ENCODE peak calls at places on chromosome X, in five cellular contexts. L, O, K, X and F are unnamed samples.

GRCh38 chrX:2325076-2325784 is 175.5 kb downstream of the DHRSX start:
- DNase-seq in O (no peak), K (peak), L (no peak), X (peak), F (peak)

GRCh38 chrX:291411-291901 is 10.3 kb downstream of the PLCXD1 start:
- DNase-seq in L (no peak), O (no peak), K (no peak), X (no peak), F (no peak)

GRCh38 chrX:29721152-29721551 is 494.2 kb upstream of the MAGEB2 start:
- DNase-seq in K (no peak), X (no peak), L (no peak), O (no peak), F (no peak)

GRCh38 chrX:38880460-38880859 is 79.2 kb downstream of the MID1IP1 start:
- DNase-seq in X (no peak), O (peak), K (peak), L (no peak), F (no peak)

GRCh38 chrX:40083120-40083978 is 14.4 kb downstream of the BCOR start:
- DNase-seq in K (no peak), X (peak), O (no peak), L (no peak), F (no peak)

GRCh38 chrX:22063284-22063683 is 31.2 kb downstream of the PHEX start:
- DNase-seq in L (no peak), X (no peak), O (no peak), K (no peak), F (no peak)

GRCh38 chrX:40167240-40168182 is 69.8 kb upstream of the BCOR start:
- DNase-seq in O (no peak), X (no peak), K (no peak), L (no peak), F (no peak)

GRCh38 chrX:151912780-151913179 is at the start of gene MAGEA4:
- DNase-seq in O (no peak), L (no peak), X (no peak), K (no peak), F (no peak)

GRCh38 chrX:11437642-11438379 is 144.6 kb downstream of the AMELX start:
- DNase-seq in O (no peak), X (no peak), L (no peak), K (peak), F (no peak)

GRCh38 chrX:104972737-104973136 is 247.8 kb downstream of the TEX13A start:
- DNase-seq in K (no peak), X (no peak), L (no peak), O (no peak), F (no peak)

GRCh38 chrX:107710617-107711391 is 64.8 kb downstream of the TSC22D3 start:
- DNase-seq in X (no peak), O (peak), L (peak), K (peak), F (no peak)

GRCh38 chrX:153628665-153629064 is 18.3 kb upstream of the DUSP9 start:
- DNase-seq in O (no peak), L (no peak), K (no peak), X (no peak), F (no peak)

GRCh38 chrX:104854790-104855340 is 288.9 kb downstream of the IL1RAPL2 start:
- DNase-seq in O (no peak), K (no peak), X (no peak), L (no peak), F (no peak)

GRCh38 chrX:68721991-68722860 is 74.8 kb downstream of the STARD8 start:
- DNase-seq in O (no peak), X (no peak), K (no peak), L (no peak), F (no peak)

GRCh38 chrX:133598596-133599334 is 183.5 kb upstream of the GPC4 start:
- DNase-seq in X (no peak), L (no peak), O (no peak), K (no peak), F (no peak)

GRCh38 chrX:53312946-53313745 is 31.8 kb upstream of the IQSEC2 start:
- DNase-seq in K (peak), O (peak), X (peak), L (peak), F (peak)

GRCh38 chrX:21730011-21730410 is 27.9 kb downstream of the SMPX start:
- DNase-seq in K (no peak), O (no peak), L (no peak), X (no peak), F (no peak)

GRCh38 chrX:18643243-18643642 is 28.7 kb downstream of the RS1 start:
- DNase-seq in X (no peak), K (no peak), L (no peak), O (no peak), F (no peak)

GRCh38 chrX:26922278-26922677 is 540.9 kb downstream of the PPP4R3C start:
- DNase-seq in O (no peak), L (no peak), X (no peak), K (no peak), F (no peak)

GRCh38 chrX:38803609-38804480 is 2.6 kb downstream of the MID1IP1 start:
- DNase-seq in O (peak), L (peak), X (peak), K (peak), F (peak)

GRCh38 chrX:153970398-153971123 is 1.1 kb downstream of the HCFC1 start:
- DNase-seq in O (peak), K (peak), L (no peak), X (no peak), F (peak)

GRCh38 chrX:65300104-65300809 is 234.3 kb downstream of the LAS1L start:
- DNase-seq in O (no peak), X (no peak), L (no peak), K (no peak), F (no peak)

GRCh38 chrX:44580466-44580865 is 37.8 kb upstream of the FUNDC1 start:
- DNase-seq in X (no peak), K (peak), L (no peak), O (peak), F (no peak)

GRCh38 chrX:40283981-40284380 is 186.2 kb upstream of the BCOR start:
- DNase-seq in K (no peak), X (no peak), O (no peak), L (no peak), F (no peak)

GRCh38 chrX:100748133-100748532 is 16.2 kb upstream of the SYTL4 start:
- DNase-seq in L (peak), X (no peak), O (peak), K (no peak), F (no peak)

GRCh38 chrX:136059350-136059749 is 74.1 kb downstream of the SLC9A6 start:
- DNase-seq in K (no peak), L (no peak), X (no peak), O (no peak), F (no peak)

GRCh38 chrX:136061302-136061701 is 76.1 kb downstream of the SLC9A6 start:
- DNase-seq in L (no peak), X (no peak), O (no peak), K (no peak), F (no peak)

GRCh38 chrX:136057567-136057966 is 72.3 kb downstream of the SLC9A6 start:
- DNase-seq in X (no peak), K (no peak), L (no peak), O (no peak), F (no peak)

DNA sequence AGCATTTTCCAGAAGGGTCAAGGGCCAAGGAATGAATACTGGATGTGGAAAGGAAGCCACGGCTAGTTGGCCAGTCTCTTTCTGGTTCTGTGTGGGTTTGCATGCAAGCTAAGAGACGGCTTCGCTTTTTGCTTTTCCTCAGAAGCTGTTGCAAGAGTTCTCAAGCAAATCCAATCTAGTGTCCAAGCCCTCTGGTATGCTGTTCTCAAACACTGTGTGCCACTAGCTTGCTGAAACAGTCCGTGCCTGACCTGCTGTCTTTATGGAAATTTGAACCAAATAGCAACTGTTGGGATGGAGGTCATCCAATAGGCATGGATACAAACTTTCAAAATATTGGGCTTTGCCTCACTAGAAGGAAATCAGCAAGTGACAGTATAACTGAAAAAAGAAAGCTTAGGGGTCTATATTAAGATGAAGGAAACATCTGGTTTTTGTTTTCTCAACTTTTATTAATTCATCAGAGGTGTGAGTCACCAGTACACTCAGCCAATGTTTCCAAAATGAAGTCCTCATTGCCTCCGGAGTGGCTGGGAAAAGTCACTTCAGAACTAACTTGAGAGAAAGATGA is 70.5 kb downstream of the SLC9A6 start:
- DNase-seq in O (no peak), L (no peak), X (no peak), K (peak), F (no peak)
- TF ChIP-seq POLR2A in O (no peak), L (no peak), X (no peak), K (no peak), F (no peak)

GRCh38 chrX:155998116-155998515 is 620 bp downstream of the IL9R start:
- DNase-seq in K (no peak), O (no peak), X (no peak), L (no peak), F (no peak)

GRCh38 chrX:155998761-155999510 is 1.4 kb downstream of the IL9R start:
- DNase-seq in K (no peak), L (no peak), O (no peak), X (no peak), F (no peak)

GRCh38 chrX:155995476-155995875 is 2.0 kb upstream of the IL9R start:
- DNase-seq in O (no peak), X (no peak), L (no peak), K (no peak), F (no peak)

GRCh38 chrX:156000361-156000926 is 2.9 kb downstream of the IL9R start:
- DNase-seq in L (no peak), O (no peak), X (no peak), K (no peak), F (no peak)

GRCh38 chrX:155997436-155997835 is at the start of gene IL9R:
- DNase-seq in K (no peak), O (no peak), L (no peak), X (no peak), F (no peak)
- TF ChIP-seq POLR2A in K (no peak), O (no peak), L (no peak), X (no peak), F (no peak)

GRCh38 chrX:54746928-54747327 is 51.1 kb downstream of the ITIH6 start:
- DNase-seq in K (no peak), O (no peak), X (no peak), L (no peak), F (no peak)

GRCh38 chrX:54748626-54749025 is 49.4 kb downstream of the ITIH6 start:
- DNase-seq in O (no peak), K (no peak), L (no peak), X (no peak), F (no peak)

GRCh38 chrX:54747713-54748393 is 50.2 kb downstream of the ITIH6 start:
- DNase-seq in O (no peak), L (no peak), K (no peak), X (no peak), F (no peak)

GRCh38 chrX:54745676-54746075 is 52.4 kb downstream of the ITIH6 start:
- DNase-seq in O (no peak), L (no peak), K (no peak), X (peak), F (no peak)
- TF ChIP-seq POLR2A in O (no peak), L (no peak), K (no peak), X (no peak), F (no peak)

DNA sequence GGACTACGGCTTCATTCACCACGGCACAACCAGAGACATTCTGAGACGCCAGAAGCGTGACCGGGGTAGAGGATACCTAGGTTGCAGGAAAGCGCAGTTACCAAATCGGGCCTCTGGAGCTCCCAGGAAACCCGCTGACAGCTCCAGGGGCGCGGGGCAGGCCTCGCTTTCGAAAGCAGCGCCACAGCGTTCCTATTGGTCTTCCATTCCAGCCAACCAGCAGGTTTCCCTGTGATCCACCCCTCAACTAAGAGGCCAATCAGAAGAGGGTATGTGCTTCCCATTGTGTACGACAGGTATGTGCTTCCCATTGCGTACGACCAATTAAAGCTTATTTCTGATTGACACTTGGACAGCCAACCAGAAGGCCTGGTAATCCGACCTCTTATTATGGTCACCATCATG is 14.9 kb downstream of the SNX12 start:
- DNase-seq in L (no peak), K (no peak), O (no peak), X (no peak), F (peak)
- TF ChIP-seq POLR2A in L (no peak), K (no peak), O (no peak), X (no peak), F (no peak)

DNA sequence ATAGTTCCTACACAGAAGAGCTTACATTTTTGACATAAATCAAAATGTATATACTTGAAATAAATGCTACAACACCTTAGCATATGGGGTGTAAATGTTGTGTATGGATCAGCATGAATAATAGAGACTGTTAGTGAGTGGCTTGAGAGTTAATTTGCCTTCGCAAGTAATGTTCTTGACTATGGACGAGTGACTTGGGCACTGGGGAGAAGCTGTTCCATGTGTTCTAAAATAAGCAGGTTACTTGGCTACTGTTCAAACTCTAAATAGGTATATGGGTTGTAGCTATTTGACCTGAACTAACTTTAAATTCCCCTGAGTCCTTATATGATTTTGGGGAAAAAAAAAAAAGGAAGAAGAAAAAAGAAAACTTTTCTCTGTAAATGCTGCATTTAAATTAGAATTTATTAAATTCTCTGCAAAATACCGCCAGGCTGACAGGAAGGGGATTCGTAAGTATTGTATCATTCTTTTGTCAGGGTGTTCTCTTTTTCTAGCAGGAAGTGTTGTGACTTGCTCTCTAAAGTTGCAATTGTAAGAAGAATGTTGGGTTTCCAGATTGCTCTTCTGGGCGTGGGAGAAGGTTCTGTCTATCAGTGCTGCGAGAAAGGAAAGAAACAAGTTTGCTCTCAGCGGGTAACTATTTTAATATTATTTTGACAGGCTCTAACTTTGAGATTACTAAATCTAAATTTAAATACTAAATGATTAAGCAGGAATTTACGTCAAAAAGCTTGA is 32.2 kb downstream of the PLS3 start:
- DNase-seq in K (peak), X (peak), L (no peak), O (no peak), F (no peak)
- TF ChIP-seq POLR2A in K (peak), X (no peak), L (no peak), O (no peak), F (no peak)

GRCh38 chrX:47233333-47234113 is 714 bp downstream of the USP11 start:
- DNase-seq in K (peak), X (peak), O (peak), L (peak), F (peak)
- TF ChIP-seq POLR2A in K (peak), X (peak), O (peak), L (no peak), F (no peak)

GRCh38 chrX:15737957-15738685 is at the start of gene CA5B:
- DNase-seq in O (peak), K (peak), L (peak), X (peak), F (peak)
- TF ChIP-seq POLR2A in O (no peak), K (no peak), L (no peak), X (peak), F (peak)

GRCh38 chrX:119579414-119579813 is 5.1 kb downstream of the UBE2A start:
- DNase-seq in O (no peak), K (no peak), L (no peak), X (no peak), F (no peak)

GRCh38 chrX:119570351-119570835 is 4.0 kb upstream of the UBE2A start:
- DNase-seq in X (no peak), L (no peak), O (no peak), K (no peak), F (no peak)

GRCh38 chrX:119573222-119573621 is 1.1 kb upstream of the UBE2A start:
- DNase-seq in K (no peak), O (no peak), L (no peak), X (no peak), F (no peak)

GRCh38 chrX:119574394-119575266 is at the start of gene UBE2A:
- DNase-seq in X (peak), O (peak), K (peak), L (peak), F (peak)

DNA sequence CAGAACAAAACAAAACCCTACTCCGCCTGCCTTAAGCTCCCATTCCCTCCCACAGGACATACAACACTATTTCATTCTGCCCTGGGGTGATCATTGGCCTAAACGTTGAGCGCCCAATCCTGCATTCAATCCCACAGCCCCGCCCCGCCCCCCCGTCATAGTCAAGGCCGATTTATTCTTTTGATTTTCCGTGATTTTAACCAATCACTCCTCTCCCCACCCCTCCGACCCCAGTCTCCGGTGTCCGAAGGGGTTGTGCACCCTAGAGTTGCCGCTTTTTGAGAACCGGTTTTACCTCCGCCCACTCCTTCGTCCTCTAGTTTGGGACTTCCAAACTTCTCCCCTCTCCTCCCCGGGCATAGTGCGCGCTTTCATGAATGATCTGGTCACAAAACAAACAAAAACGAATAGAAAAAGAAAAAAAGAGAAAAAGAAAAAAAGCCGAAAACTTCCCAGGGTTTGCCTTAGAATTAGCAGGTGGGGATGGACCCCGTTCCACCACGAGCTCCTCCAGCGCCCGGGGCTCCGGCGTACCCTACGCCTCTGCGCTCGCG is 446 bp upstream of the UBE2A start:
- DNase-seq in K (peak), X (no peak), L (peak), O (peak), F (peak)
- TF ChIP-seq POLR2A in K (no peak), X (no peak), L (no peak), O (no peak), F (no peak)

GRCh38 chrX:81202989-81203388 is 1.1 kb downstream of the SH3BGRL start:
- DNase-seq in X (no peak), O (no peak), K (no peak), L (no peak), F (no peak)

GRCh38 chrX:81206471-81206870 is 4.6 kb downstream of the SH3BGRL start:
- DNase-seq in L (no peak), X (no peak), K (no peak), O (no peak), F (no peak)

GRCh38 chrX:81202413-81202794 is 502 bp downstream of the SH3BGRL start:
- DNase-seq in O (no peak), L (no peak), X (no peak), K (peak), F (no peak)

DNA sequence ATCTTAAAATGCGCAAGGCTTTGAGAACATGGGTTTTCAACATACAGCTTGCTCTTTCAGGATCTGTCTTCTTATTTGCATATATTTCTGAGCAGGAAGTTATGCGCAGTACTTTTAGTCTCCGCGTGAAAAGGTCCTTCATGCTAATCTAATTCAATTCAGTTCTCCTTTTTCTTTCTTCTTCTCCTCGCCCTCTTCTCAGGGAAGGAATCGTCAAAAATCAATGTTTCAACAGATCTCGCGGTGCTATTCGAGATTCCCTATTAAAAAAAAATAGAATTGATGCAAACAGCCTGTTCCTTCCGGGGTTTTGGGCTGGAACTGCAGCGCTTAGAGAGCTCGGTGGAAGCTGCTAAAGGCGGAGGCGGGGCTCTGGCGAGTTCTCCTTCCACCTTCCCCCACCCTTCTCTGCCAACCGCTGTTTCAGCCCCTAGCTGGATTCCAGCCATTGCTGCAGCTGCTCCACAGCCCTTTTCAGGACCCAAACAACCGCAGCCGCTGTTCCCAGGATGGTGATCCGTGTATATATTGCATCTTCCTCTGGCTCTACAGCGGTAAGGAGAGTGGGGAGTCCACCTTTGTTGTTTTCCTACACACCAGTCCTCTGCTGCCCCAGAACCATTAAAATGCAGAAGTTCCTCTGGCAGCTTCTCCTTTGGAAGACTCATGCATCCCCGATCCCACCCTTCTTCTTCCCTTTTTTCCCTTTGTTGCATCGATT is at the start of the genes HMGN5 and SH3BGRL:
- DNase-seq in X (peak), O (peak), K (peak), L (peak), F (peak)
- TF ChIP-seq POLR2A in X (no peak), O (peak), K (no peak), L (peak), F (peak)

GRCh38 chrX:109751698-109752097 is 18.6 kb upstream of the ACSL4 start:
- DNase-seq in O (no peak), L (no peak), X (no peak), K (no peak), F (no peak)
- TF ChIP-seq POLR2A in O (no peak), L (no peak), X (no peak), K (no peak), F (no peak)